ENCODE peak calls at places on chromosomes 12 and 14, in six cellular contexts. W, Q, G, K, I and R are unnamed samples. For H3K9me3, the result is how much of the 10 kb centered on the place peaks cover.

GRCh38 chr12:52521175-52521574 is 981 bp upstream of the KRT5 start:
- DNase-seq in W (no peak), Q (no peak), G (no peak), K (no peak), I (no peak), R (no peak)

GRCh38 chr14:72558721-72559120 is 335.2 kb downstream of the DPF3 start:
- DNase-seq in W (no peak), Q (no peak), G (no peak), K (no peak), I (no peak), R (no peak)

GRCh38 chr14:101704140-101704539 is 57.4 kb upstream of the PPP2R5C start:
- DNase-seq in W (no peak), Q (no peak), G (no peak), K (no peak), I (no peak), R (no peak)

GRCh38 chr12:71135812-71136176 is 22.0 kb downstream of the TSPAN8 start:
- DNase-seq in W (no peak), Q (no peak), G (no peak), K (no peak), I (no peak), R (no peak)

GRCh38 chr14:31834616-31835015 is 242.5 kb upstream of the ARHGAP5 start:
- DNase-seq in W (no peak), Q (no peak), G (no peak), K (no peak), I (no peak), R (no peak)

GRCh38 chr12:132355742-132356681 is 26.6 kb upstream of the GALNT9 start:
- DNase-seq in W (no peak), Q (peak), G (no peak), K (no peak), I (no peak), R (peak)

GRCh38 chr12:119229837-119230236 is 51.1 kb downstream of the HSPB8 start:
- DNase-seq in W (no peak), Q (no peak), G (peak), K (peak), I (peak), R (peak)

GRCh38 chr14:69605761-69606160 is 5.6 kb upstream of the SUSD6 start:
- DNase-seq in W (no peak), Q (no peak), G (no peak), K (no peak), I (no peak), R (no peak)

GRCh38 chr12:108839011-108839889 is 18.1 kb downstream of the SSH1 start:
- DNase-seq in W (peak), Q (no peak), G (no peak), K (no peak), I (peak), R (no peak)

GRCh38 chr12:79547735-79548347 is 142.9 kb downstream of the PAWR start:
- DNase-seq in W (no peak), Q (no peak), G (peak), K (peak), I (no peak), R (no peak)

GRCh38 chr12:8018666-8019581 is 13.6 kb upstream of the FOXJ2 start:
- DNase-seq in W (no peak), Q (no peak), G (peak), K (peak), I (no peak), R (no peak)

GRCh38 chr14:76651410-76652055 is 109.7 kb upstream of the VASH1 start:
- DNase-seq in W (no peak), Q (no peak), G (no peak), K (no peak), I (no peak), R (no peak)

GRCh38 chr14:71555654-71556559 is 376.3 kb upstream of the RGS6 start:
- DNase-seq in W (no peak), Q (no peak), G (peak), K (no peak), I (no peak), R (no peak)

GRCh38 chr12:127594351-127594970 is 672.5 kb upstream of the TMEM132C start:
- DNase-seq in W (no peak), Q (no peak), G (no peak), K (peak), I (no peak), R (no peak)

GRCh38 chr12:110279561-110279960 is 1.5 kb upstream of the ATP2A2 start:
- DNase-seq in W (no peak), Q (no peak), G (no peak), K (peak), I (no peak), R (no peak)

GRCh38 chr14:90191154-90191553 is 65.2 kb upstream of the PSMC1 start:
- DNase-seq in W (no peak), Q (no peak), G (no peak), K (no peak), I (no peak), R (no peak)

GRCh38 chr14:90198541-90198940 is 57.8 kb upstream of the PSMC1 start:
- DNase-seq in W (no peak), Q (no peak), G (no peak), K (no peak), I (no peak), R (no peak)

GRCh38 chr14:90194706-90195105 is 61.6 kb upstream of the PSMC1 start:
- DNase-seq in W (no peak), Q (no peak), G (no peak), K (no peak), I (no peak), R (no peak)

GRCh38 chr14:90191585-90191984 is 64.8 kb upstream of the PSMC1 start:
- DNase-seq in W (no peak), Q (no peak), G (no peak), K (no peak), I (no peak), R (no peak)

GRCh38 chr14:90193925-90194324 is 62.4 kb upstream of the PSMC1 start:
- DNase-seq in W (no peak), Q (no peak), G (peak), K (no peak), I (no peak), R (no peak)
- TF ChIP-seq CTCF in W (no peak), Q (no peak), G (peak), K (peak), I (peak), R (peak)

GRCh38 chr12:12097821-12098688 is 27.3 kb downstream of the BCL2L14 start:
- DNase-seq in W (no peak), Q (no peak), G (no peak), K (no peak), I (no peak), R (no peak)
- H3K27ac ChIP-seq in W (no peak), Q (no peak), G (no peak), K (no peak), I (no peak), R (no peak)

GRCh38 chr12:34151019-34151418 is 128.7 kb downstream of the ALG10 start:
- DNase-seq in W (no peak), Q (no peak), G (no peak), K (no peak), I (no peak), R (no peak)
- H3K9me3 ChIP-seq in W (under half), Q (under half), G (under half), K (under half), I (under half), R (under half)

GRCh38 chr14:39005044-39005736 is 97.8 kb downstream of the SEC23A start:
- DNase-seq in W (no peak), Q (no peak), G (no peak), K (no peak), I (peak), R (no peak)

GRCh38 chr14:38994721-38995120 is 108.3 kb downstream of the SEC23A start:
- DNase-seq in W (no peak), Q (no peak), G (no peak), K (no peak), I (no peak), R (no peak)

DNA sequence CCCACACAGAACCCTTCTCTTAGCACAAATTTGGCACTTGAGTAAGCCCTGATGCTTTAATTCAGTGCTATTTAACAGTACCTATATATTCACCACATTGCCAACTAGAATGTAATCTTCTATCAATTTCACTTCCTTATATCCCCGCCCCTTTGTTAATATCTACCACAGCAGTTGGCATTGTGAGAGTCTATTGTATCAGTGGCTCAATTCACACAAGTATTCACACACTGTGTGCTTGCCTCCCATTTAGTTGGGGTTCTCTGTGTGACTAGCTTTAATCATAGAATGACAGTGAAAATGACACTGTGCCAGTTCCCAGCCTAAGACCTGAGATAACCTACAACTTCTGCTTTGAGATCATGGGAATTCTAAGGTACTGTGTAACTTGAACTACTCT is 103.1 kb downstream of the SEC23A start:
- DNase-seq in W (no peak), Q (no peak), G (no peak), K (no peak), I (no peak), R (no peak)
- TF ChIP-seq CTCF in W (no peak), Q (no peak), G (no peak), K (no peak), I (no peak), R (no peak)

GRCh38 chr12:104288635-104289258 is 14.8 kb upstream of the EID3 start:
- DNase-seq in W (peak), Q (peak), G (peak), K (peak), I (peak), R (peak)
- H3K27ac ChIP-seq in W (peak), Q (peak), G (peak), K (peak), I (peak), R (peak)